ENCODE peak calls at places on chromosomes 7 and 10, in six cellular contexts. G is gastrocnemius medialis, K is activated B cell treated with CpG ODN at 0.5 μM for 24 hours, S is HFFc6, C is suprapubic skin, X is hepatocyte. O is an unnamed sample.
A peak's percentile ranks its signal among the peaks of the same experiment; 100 is the strongest.

GRCh38 chr10:111410740-111411139 is 333.9 kb downstream of the ADRA2A start:
- DNase-seq in G (no peak), K (no peak), S (no peak), C (no peak), X (no peak), O (no peak)

GRCh38 chr7:44965441-44965903 is 13.3 kb downstream of the MYO1G start:
- DNase-seq in G (peak; percentile 5), K (no peak), S (no peak), C (peak; percentile 71), X (no peak), O (peak; percentile 16)

GRCh38 chr10:97115846-97116245 is 69.9 kb downstream of the SLIT1 start:
- DNase-seq in G (no peak), K (no peak), S (no peak), C (no peak), X (no peak), O (no peak)

GRCh38 chr7:101165075-101165957 is at the start of gene VGF:
- DNase-seq in G (peak; percentile 76), K (peak; percentile 92), S (peak; percentile 89), C (peak; percentile 92), X (peak; percentile 97), O (peak; percentile 96)

GRCh38 chr10:114603943-114604342 is 54.1 kb downstream of the ABLIM1 start:
- DNase-seq in G (no peak), K (no peak), S (no peak), C (no peak), X (peak; percentile 28), O (no peak)

GRCh38 chr10:2990764-2991163 is 76.6 kb upstream of the PFKP start:
- DNase-seq in G (no peak), K (no peak), S (no peak), C (no peak), X (no peak), O (no peak)

GRCh38 chr10:93261961-93262610 is 188.4 kb downstream of the CYP26A1 start:
- DNase-seq in G (no peak), K (no peak), S (peak; percentile 74), C (no peak), X (no peak), O (no peak)

GRCh38 chr10:51522858-51523257 is 176.5 kb downstream of the CSTF2T start:
- DNase-seq in G (no peak), K (no peak), S (no peak), C (no peak), X (no peak), O (no peak)

GRCh38 chr7:92997719-92998118 is 120.1 kb downstream of the SAMD9 start:
- DNase-seq in G (no peak), K (no peak), S (no peak), C (no peak), X (no peak), O (no peak)

GRCh38 chr7:1925973-1926907 is 256.2 kb downstream of the ELFN1 start:
- DNase-seq in G (no peak), K (no peak), S (no peak), C (no peak), X (no peak), O (peak; percentile 48)

GRCh38 chr7:1926908-1927306 is 256.8 kb downstream of the ELFN1 start:
- DNase-seq in G (no peak), K (no peak), S (no peak), C (no peak), X (no peak), O (no peak)

GRCh38 chr7:1924185-1924817 is 254.2 kb downstream of the ELFN1 start:
- DNase-seq in G (no peak), K (no peak), S (no peak), C (no peak), X (no peak), O (peak; percentile 47)

GRCh38 chr7:1923409-1924053 is 253.5 kb downstream of the ELFN1 start:
- DNase-seq in G (no peak), K (no peak), S (no peak), C (no peak), X (no peak), O (no peak)

GRCh38 chr7:1925349-1925748 is 255.3 kb downstream of the ELFN1 start:
- DNase-seq in G (no peak), K (no peak), S (no peak), C (no peak), X (no peak), O (peak; percentile 50)
- TF ChIP-seq CTCF in G (no peak), K (no peak), S (peak; percentile 59), C (no peak), X (no peak), O (peak; percentile 27)

GRCh38 chr7:12066004-12066403 is 145.1 kb upstream of the TMEM106B start:
- DNase-seq in G (no peak), K (no peak), S (no peak), C (no peak), X (peak; percentile 20), O (no peak)

GRCh38 chr7:12056977-12057376 is 154.1 kb upstream of the TMEM106B start:
- DNase-seq in G (no peak), K (no peak), S (no peak), C (no peak), X (no peak), O (no peak)

GRCh38 chr7:12066561-12066960 is 144.5 kb upstream of the TMEM106B start:
- DNase-seq in G (no peak), K (no peak), S (no peak), C (no peak), X (peak; percentile 28), O (no peak)

GRCh38 chr7:12064716-12065115 is 146.4 kb upstream of the TMEM106B start:
- DNase-seq in G (no peak), K (no peak), S (no peak), C (no peak), X (no peak), O (no peak)

GRCh38 chr7:12062062-12062461 is 149.0 kb upstream of the TMEM106B start:
- DNase-seq in G (no peak), K (no peak), S (no peak), C (no peak), X (no peak), O (peak; percentile 21)
- TF ChIP-seq CTCF in G (no peak), K (no peak), S (peak; percentile 10), C (no peak), X (no peak), O (peak; percentile 34)

DNA sequence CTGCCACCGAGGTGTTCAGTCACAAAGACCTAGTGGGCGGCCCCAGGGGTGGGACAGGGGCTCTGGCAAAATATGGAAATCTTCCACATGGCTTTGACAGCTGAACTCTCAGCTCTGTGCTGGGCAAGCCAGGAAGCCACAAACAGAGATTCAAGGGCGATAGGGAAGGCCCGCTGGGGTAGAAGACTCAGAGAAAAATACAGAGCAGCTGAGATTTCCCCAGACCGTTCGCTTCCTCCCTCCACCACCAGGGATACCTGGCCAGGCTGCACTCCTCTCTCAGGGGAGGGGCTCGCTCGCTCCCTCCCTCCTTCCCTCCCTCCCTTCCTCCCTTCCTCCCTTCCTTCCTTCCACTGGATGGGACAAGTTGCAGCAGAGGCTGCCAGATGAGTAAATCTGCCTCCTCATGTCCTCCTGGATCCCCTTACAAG is 260.5 kb downstream of the PRPF18 start:
- DNase-seq in G (no peak), K (no peak), S (no peak), C (no peak), X (no peak), O (no peak)
- TF ChIP-seq CTCF in G (no peak), K (no peak), S (no peak), C (no peak), X (no peak), O (no peak)

DNA sequence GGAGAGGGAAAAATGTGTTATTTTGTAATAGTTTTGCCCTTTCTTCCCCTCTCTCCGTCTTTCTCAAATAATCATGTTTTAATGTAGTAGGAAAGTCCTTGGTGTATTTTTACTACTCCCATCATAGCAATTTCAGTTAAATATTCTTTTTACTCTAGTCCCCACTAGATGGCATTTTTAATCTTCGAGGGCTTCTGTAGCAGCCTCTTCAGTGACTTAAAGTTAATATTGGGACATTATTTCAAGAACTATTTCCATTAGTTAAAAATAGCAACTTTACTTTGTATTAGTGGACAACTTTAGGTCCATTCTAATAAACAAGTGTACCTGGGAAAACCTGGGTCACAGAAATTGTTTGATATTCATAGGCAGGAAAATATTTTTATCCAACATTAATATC is 23.0 kb downstream of the EDRF1 start:
- DNase-seq in G (no peak), K (no peak), S (peak; percentile 3), C (no peak), X (no peak), O (no peak)
- TF ChIP-seq CTCF in G (no peak), K (no peak), S (peak; percentile 44), C (no peak), X (no peak), O (no peak)

GRCh38 chr10:133354672-133355240 is 3.1 kb downstream of the FUOM start:
- DNase-seq in G (no peak), K (no peak), S (no peak), C (no peak), X (no peak), O (no peak)

GRCh38 chr10:133351408-133352318 is 4.5 kb downstream of the PRAP1 start:
- DNase-seq in G (no peak), K (no peak), S (no peak), C (no peak), X (no peak), O (no peak)

GRCh38 chr10:133355266-133355665 is 2.6 kb downstream of the FUOM start:
- DNase-seq in G (no peak), K (no peak), S (no peak), C (no peak), X (no peak), O (no peak)

GRCh38 chr10:133353988-133354605 is 3.7 kb downstream of the FUOM start:
- DNase-seq in G (no peak), K (no peak), S (no peak), C (no peak), X (no peak), O (no peak)

DNA sequence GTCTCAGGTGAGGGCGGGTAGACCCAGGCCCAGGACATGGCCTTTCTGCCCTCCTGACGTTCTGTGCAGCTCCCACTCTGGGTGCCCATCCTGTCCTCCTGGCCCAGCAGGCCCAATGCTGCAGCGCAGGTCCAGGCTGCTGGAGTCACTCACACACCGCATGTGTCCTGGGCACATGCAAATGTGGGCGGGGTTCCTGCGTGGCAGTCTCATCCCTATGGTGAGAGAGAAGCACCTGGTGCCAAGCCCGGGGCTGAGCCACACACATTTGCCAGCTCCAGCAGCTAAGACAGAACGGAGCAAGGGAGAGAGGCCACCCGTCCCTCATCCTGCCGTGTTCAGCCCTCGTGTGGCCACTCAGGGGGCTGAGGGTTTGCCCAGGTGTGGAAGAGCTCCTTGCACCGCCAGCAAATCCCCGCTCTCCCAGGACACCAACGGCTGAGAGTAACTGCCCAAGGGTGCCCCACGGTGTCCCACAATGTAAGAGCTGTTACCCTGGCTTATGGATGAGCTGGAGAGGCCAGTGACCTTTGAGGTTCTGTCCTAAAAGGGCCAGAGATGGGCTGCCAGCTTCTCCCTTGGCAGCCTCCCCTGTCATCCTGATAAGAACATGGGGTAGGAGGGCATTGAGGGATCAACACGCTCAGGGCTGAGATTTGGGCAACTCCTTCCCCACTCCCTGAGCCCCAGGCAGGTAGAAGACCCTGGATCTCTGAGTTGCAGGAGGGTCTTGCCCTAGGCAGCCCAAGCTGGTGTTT is 4.4 kb downstream of the FUOM start:
- DNase-seq in G (no peak), K (no peak), S (no peak), C (no peak), X (no peak), O (no peak)
- TF ChIP-seq CTCF in G (no peak), K (no peak), S (no peak), C (no peak), X (no peak), O (no peak)

GRCh38 chr7:94056796-94057207 is 52.6 kb upstream of the BET1 start:
- DNase-seq in G (no peak), K (no peak), S (peak; percentile 88), C (no peak), X (no peak), O (no peak)
- TF ChIP-seq CTCF in G (no peak), K (no peak), S (no peak), C (no peak), X (no peak), O (no peak)